ENCODE peak calls at places on chromosome 11, in seven cellular contexts. A is stomach, H is NB4, R is left ventricle myocardium inferior, L is fibroblast of lung, D is GM12865, I is psoas muscle. S is an unnamed sample.

GRCh38 chr11:5345831-5346230 is 2.5 kb upstream of the OR51B5 start:
- DNase-seq in A (no peak), H (no peak), R (no peak), L (no peak), D (no peak), I (no peak), S (no peak)

GRCh38 chr11:65429724-65430405 is 7.3 kb downstream of the NEAT1 start:
- DNase-seq in A (peak), H (peak), R (peak), L (peak), D (peak), I (peak), S (no peak)

GRCh38 chr11:74696932-74697687 is 34.1 kb downstream of the CHRDL2 start:
- DNase-seq in A (peak), H (no peak), R (peak), L (peak), D (peak), I (peak), S (no peak)

GRCh38 chr11:108786281-108786990 is 121.6 kb downstream of the DDX10 start:
- DNase-seq in A (no peak), H (peak), R (no peak), L (peak), D (no peak), I (no peak), S (no peak)

GRCh38 chr11:23725752-23726151 is 771.1 kb upstream of the LUZP2 start:
- DNase-seq in A (no peak), H (no peak), R (no peak), L (peak), D (no peak), I (no peak), S (no peak)

GRCh38 chr11:35066783-35067476 is 72.0 kb upstream of the CD44 start:
- DNase-seq in A (no peak), H (peak), R (no peak), L (no peak), D (peak), I (no peak), S (no peak)

GRCh38 chr11:61607426-61607825 is 26.6 kb upstream of the SYT7 start:
- DNase-seq in A (no peak), H (no peak), R (no peak), L (no peak), D (no peak), I (no peak), S (no peak)

GRCh38 chr11:29816359-29816758 is 200.5 kb downstream of the KCNA4 start:
- DNase-seq in A (no peak), H (no peak), R (no peak), L (no peak), D (no peak), I (no peak), S (no peak)

GRCh38 chr11:115065314-115065713 is 387.0 kb downstream of the NXPE2 start:
- DNase-seq in A (no peak), H (no peak), R (no peak), L (no peak), D (no peak), I (no peak), S (no peak)

GRCh38 chr11:57787920-57788716 is 26.5 kb downstream of the CTNND1 start:
- DNase-seq in A (no peak), H (peak), R (no peak), L (no peak), D (peak), I (no peak), S (peak)

GRCh38 chr11:23278121-23278520 is 417.8 kb upstream of the CCDC179 start:
- DNase-seq in A (no peak), H (no peak), R (no peak), L (peak), D (no peak), I (no peak), S (no peak)

GRCh38 chr11:765025-765801 is 12.1 kb downstream of the GATD1 start:
- DNase-seq in A (peak), H (peak), R (peak), L (peak), D (peak), I (peak), S (peak)

GRCh38 chr11:93193721-93194120 is 4.1 kb downstream of the SLC36A4 start:
- DNase-seq in A (no peak), H (peak), R (no peak), L (peak), D (no peak), I (no peak), S (no peak)
- TF ChIP-seq CTCF in A (no peak), H (no peak), R (no peak), L (no peak), D (no peak), I (no peak), S (no peak)

GRCh38 chr11:17561466-17562001 is 14.5 kb downstream of the OTOG start:
- DNase-seq in A (no peak), H (peak), R (no peak), L (no peak), D (no peak), I (no peak), S (no peak)

GRCh38 chr11:17563961-17564686 is 17.1 kb downstream of the OTOG start:
- DNase-seq in A (no peak), H (no peak), R (no peak), L (no peak), D (no peak), I (no peak), S (no peak)

GRCh38 chr11:17561111-17561415 is 14.0 kb downstream of the OTOG start:
- DNase-seq in A (no peak), H (no peak), R (no peak), L (no peak), D (no peak), I (no peak), S (no peak)

GRCh38 chr11:17563248-17563647 is 16.2 kb downstream of the OTOG start:
- DNase-seq in A (peak), H (peak), R (no peak), L (no peak), D (no peak), I (no peak), S (no peak)

GRCh38 chr11:17564687-17565042 is 17.6 kb downstream of the OTOG start:
- DNase-seq in A (no peak), H (peak), R (no peak), L (no peak), D (no peak), I (no peak), S (no peak)
- TF ChIP-seq CTCF in A (no peak), H (peak), R (no peak), L (no peak), D (peak), I (no peak), S (no peak)

DNA sequence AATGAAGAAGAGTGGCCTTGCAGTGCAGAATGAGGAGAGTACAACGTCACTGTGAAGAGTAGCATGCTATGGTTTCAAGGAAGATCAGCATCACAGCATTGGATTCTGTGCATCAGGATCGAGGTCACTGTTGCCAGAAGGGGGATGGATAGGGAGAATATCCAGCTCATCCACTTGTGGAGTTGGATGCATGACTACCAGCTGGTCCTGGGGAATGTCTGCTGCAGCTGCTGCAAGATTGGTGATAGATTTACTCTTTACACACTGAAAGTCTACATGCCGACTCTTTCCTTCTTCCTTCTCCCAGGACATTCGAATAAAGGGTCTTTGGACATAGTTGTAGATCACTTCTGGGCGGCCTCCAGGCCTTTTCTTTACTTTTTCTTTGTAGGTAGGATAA is 74.3 kb downstream of the BTBD10 start:
- DNase-seq in A (no peak), H (no peak), R (no peak), L (no peak), D (no peak), I (no peak), S (no peak)
- TF ChIP-seq CTCF in A (no peak), H (no peak), R (no peak), L (no peak), D (no peak), I (no peak), S (no peak)

GRCh38 chr11:119681537-119681936 is 47.5 kb downstream of the NECTIN1 start:
- DNase-seq in A (no peak), H (no peak), R (no peak), L (no peak), D (no peak), I (no peak), S (no peak)
- TF ChIP-seq CTCF in A (peak), H (peak), R (peak), L (no peak), D (no peak), I (no peak), S (no peak)

GRCh38 chr11:68508425-68508824 is 47.9 kb downstream of the PPP6R3 start:
- DNase-seq in A (no peak), H (no peak), R (no peak), L (no peak), D (no peak), I (no peak), S (no peak)

GRCh38 chr11:68509105-68509504 is 48.6 kb downstream of the PPP6R3 start:
- DNase-seq in A (no peak), H (no peak), R (no peak), L (no peak), D (no peak), I (no peak), S (no peak)

GRCh38 chr11:68504432-68505066 is 44.0 kb downstream of the PPP6R3 start:
- DNase-seq in A (no peak), H (no peak), R (no peak), L (no peak), D (no peak), I (no peak), S (no peak)

GRCh38 chr11:68505596-68505995 is 45.0 kb downstream of the PPP6R3 start:
- DNase-seq in A (no peak), H (peak), R (no peak), L (no peak), D (no peak), I (no peak), S (no peak)

DNA sequence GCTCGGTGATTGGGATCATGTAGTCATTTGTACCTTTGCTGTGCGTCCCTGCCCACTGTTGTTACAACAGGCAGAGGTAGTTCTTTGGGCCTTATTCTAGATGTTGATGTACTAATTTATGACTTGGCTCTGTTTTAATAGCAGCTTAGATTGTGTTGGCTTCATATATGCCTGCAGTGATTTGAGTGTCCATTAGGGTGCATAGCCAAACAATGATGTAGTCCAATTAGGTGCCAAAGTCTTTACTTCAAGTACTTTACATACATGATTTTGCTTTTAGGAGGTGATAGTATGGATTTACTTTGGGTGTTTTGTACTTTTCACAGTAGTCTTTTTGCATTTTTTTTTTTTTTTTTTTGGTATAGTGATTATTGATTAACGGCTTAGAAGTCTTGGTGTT is 46.4 kb downstream of the PPP6R3 start:
- DNase-seq in A (no peak), H (no peak), R (no peak), L (no peak), D (no peak), I (no peak), S (no peak)
- TF ChIP-seq CTCF in A (no peak), H (no peak), R (peak), L (no peak), D (no peak), I (no peak), S (no peak)

DNA sequence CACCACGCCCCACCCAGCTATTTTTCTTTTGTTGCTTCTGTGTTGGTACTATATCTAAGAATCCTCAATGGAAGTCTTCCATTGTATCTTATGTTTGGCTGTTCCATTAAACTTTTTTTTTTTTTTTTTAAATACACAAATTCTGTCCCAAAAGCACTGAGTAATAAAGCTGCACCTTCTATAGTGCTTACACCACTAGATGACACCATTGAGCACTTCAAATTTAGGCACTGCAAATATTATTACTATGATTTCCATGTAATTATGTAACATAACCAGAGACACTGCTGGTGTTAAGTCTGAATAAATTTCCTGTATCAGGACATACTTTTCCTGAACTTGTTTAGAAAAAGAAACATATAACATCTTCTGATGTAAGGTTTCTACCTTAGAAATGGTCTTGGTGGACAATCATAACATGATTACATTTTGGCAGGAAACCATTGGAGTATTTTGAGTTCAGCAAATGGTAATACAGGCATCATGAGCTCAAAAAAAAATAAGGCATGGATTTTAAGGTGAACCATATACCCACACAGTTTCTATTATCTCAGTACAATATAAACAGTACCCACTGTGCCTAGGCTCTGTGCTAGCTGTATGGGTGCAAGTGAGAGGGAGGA is 110.5 kb downstream of the ATG16L2 start:
- DNase-seq in A (no peak), H (peak), R (no peak), L (peak), D (peak), I (no peak), S (peak)
- TF ChIP-seq CTCF in A (peak), H (peak), R (peak), L (peak), D (peak), I (peak), S (peak)

GRCh38 chr11:12473366-12473765 is 96.0 kb downstream of the PARVA start:
- DNase-seq in A (no peak), H (no peak), R (no peak), L (no peak), D (no peak), I (no peak), S (no peak)
- TF ChIP-seq CTCF in A (no peak), H (no peak), R (no peak), L (no peak), D (no peak), I (no peak), S (no peak)

GRCh38 chr11:116641561-116642045 is 131.2 kb downstream of the BUD13 start:
- DNase-seq in A (peak), H (peak), R (peak), L (no peak), D (peak), I (no peak), S (peak)
- TF ChIP-seq CTCF in A (peak), H (peak), R (peak), L (peak), D (peak), I (peak), S (peak)